ENCODE peak calls at places on chromosomes 12 and 14, in eight cellular contexts. S, O, K, Q, G, R, J and I are unnamed samples.
A peak's percentile ranks its signal among the peaks of the same experiment; 100 is the strongest.

GRCh38 chr12:106358410-106359241 is 1.1 kb downstream of the POLR3B start:
- DNase-seq in K (no peak), Q (peak; percentile 90), S (peak; percentile 84), G (peak; percentile 55), O (no peak), J (no peak), R (peak; percentile 58), I (peak; percentile 46)

GRCh38 chr14:38578278-38578681 is 322.4 kb upstream of the CLEC14A start:
- DNase-seq in O (no peak), G (no peak), R (no peak), J (no peak), Q (peak; percentile 50), S (peak; percentile 13), K (no peak), I (no peak)

GRCh38 chr14:41285193-41285748 is 321.4 kb upstream of the LRFN5 start:
- DNase-seq in S (peak; percentile 55), J (no peak), K (peak; percentile 60), R (peak; percentile 25), G (peak; percentile 21), O (no peak), Q (peak; percentile 56), I (no peak)

GRCh38 chr12:51721281-51721940 is 127.1 kb downstream of the FIGNL2 start:
- DNase-seq in J (no peak), S (peak; percentile 53), K (no peak), R (peak; percentile 5), Q (peak; percentile 41), O (peak; percentile 9), G (peak; percentile 41), I (no peak)

GRCh38 chr14:96100171-96101064 is 61.3 kb downstream of the C14orf132 start:
- DNase-seq in S (peak; percentile 88), K (peak; percentile 87), G (peak; percentile 70), Q (peak; percentile 81), J (no peak), R (peak; percentile 68), O (peak; percentile 20), I (no peak)

GRCh38 chr12:117404203-117404853 is 42.9 kb upstream of the NOS1 start:
- DNase-seq in G (no peak), O (no peak), S (no peak), J (no peak), K (no peak), R (no peak), Q (no peak), I (no peak)

GRCh38 chr12:67752226-67752732 is 103.7 kb downstream of the DYRK2 start:
- DNase-seq in Q (no peak), J (no peak), S (no peak), K (no peak), O (no peak), R (no peak), G (no peak), I (no peak)

GRCh38 chr12:75489613-75490210 is 9.2 kb downstream of the GLIPR1 start:
- DNase-seq in G (no peak), R (no peak), J (no peak), Q (no peak), O (no peak), S (peak; percentile 21), K (no peak), I (no peak)

GRCh38 chr12:116520801-116521471 is 38.2 kb upstream of the MAP1LC3B2 start:
- DNase-seq in S (peak; percentile 75), O (no peak), R (no peak), K (no peak), J (no peak), Q (peak; percentile 59), G (no peak), I (no peak)

GRCh38 chr12:71303199-71303598 is 136.4 kb upstream of the LGR5 start:
- DNase-seq in K (no peak), R (no peak), J (no peak), Q (no peak), S (peak; percentile 34), G (no peak), O (no peak), I (no peak)

GRCh38 chr12:26028953-26029740 is 70.7 kb downstream of the RASSF8 start:
- DNase-seq in R (peak; percentile 44), O (no peak), S (peak; percentile 75), K (peak; percentile 43), Q (peak; percentile 57), J (no peak), G (no peak), I (no peak)

GRCh38 chr12:75699728-75700496 is 188.5 kb upstream of the KRR1 start:
- DNase-seq in J (no peak), O (no peak), K (no peak), Q (no peak), R (no peak), G (no peak), S (peak; percentile 87), I (no peak)

GRCh38 chr14:78170203-78170602 is at the start of gene NRXN3:
- DNase-seq in Q (no peak), K (peak; percentile 34), G (no peak), O (no peak), S (no peak), R (no peak), J (no peak), I (no peak)

GRCh38 chr14:91311284-91311662 is 66.8 kb upstream of the GPR68 start:
- DNase-seq in G (no peak), S (no peak), O (no peak), K (no peak), J (no peak), Q (no peak), R (peak; percentile 36), I (no peak)

GRCh38 chr12:69329669-69330428 is 18.3 kb upstream of the LYZ start:
- DNase-seq in Q (peak; percentile 41), R (peak; percentile 35), S (no peak), G (no peak), O (no peak), J (no peak), K (no peak), I (peak; percentile 64)

GRCh38 chr12:50960130-50960529 is 7.8 kb downstream of the HIGD1C start:
- DNase-seq in K (no peak), S (peak; percentile 63), Q (peak; percentile 66), J (no peak), G (no peak), R (no peak), O (no peak), I (no peak)

GRCh38 chr12:110091136-110091711 is 32.9 kb upstream of the IFT81 start:
- DNase-seq in G (no peak), Q (no peak), R (no peak), O (no peak), J (no peak), K (no peak), S (no peak), I (no peak)

GRCh38 chr14:64680013-64680674 is 24.1 kb upstream of the PLEKHG3 start:
- DNase-seq in K (no peak), J (no peak), O (no peak), S (no peak), G (peak; percentile 54), R (no peak), Q (no peak), I (no peak)

GRCh38 chr14:53954551-53955233 is 1.9 kb downstream of the BMP4 start:
- DNase-seq in J (no peak), S (peak; percentile 31), R (peak; percentile 18), G (peak; percentile 37), Q (peak; percentile 63), K (no peak), O (no peak), I (no peak)

GRCh38 chr14:92958373-92959188 is 35.6 kb downstream of the CHGA start:
- DNase-seq in J (no peak), K (no peak), Q (no peak), S (no peak), O (no peak), G (no peak), R (no peak), I (no peak)